ENCODE peak calls at places on chromosomes 6 and 20, in ten cellular contexts. D, M, T, O, V, C, L, U, H and R are unnamed samples.

GRCh38 chr6:149897015-149897697 is 757 bp downstream of the RAET1E start:
- DNase-seq in D (no peak), M (no peak), T (peak), O (no peak), V (no peak), C (peak), L (no peak), U (peak), H (peak), R (peak)

GRCh38 chr6:35086636-35087360 is 54.3 kb downstream of the TCP11 start:
- DNase-seq in D (no peak), M (no peak), T (no peak), O (no peak), V (no peak), C (no peak), L (no peak), U (no peak), H (no peak), R (no peak)

GRCh38 chr20:50636601-50637539 is 54.5 kb downstream of the RIPOR3 start:
- DNase-seq in D (no peak), M (peak), T (no peak), O (no peak), V (no peak), C (no peak), L (no peak), U (no peak), H (no peak), R (no peak)

GRCh38 chr20:48329676-48330644 is 497.8 kb downstream of the PREX1 start:
- DNase-seq in D (peak), M (peak), T (no peak), O (peak), V (no peak), C (no peak), L (peak), U (no peak), H (no peak), R (no peak)

GRCh38 chr6:31293343-31293742 is 21.5 kb upstream of the HLA-C start:
- DNase-seq in D (no peak), M (peak), T (no peak), O (no peak), V (no peak), C (no peak), L (no peak), U (no peak), H (no peak), R (no peak)

GRCh38 chr6:31272431-31272830 is 539 bp upstream of the HLA-C start:
- DNase-seq in D (no peak), M (peak), T (no peak), O (no peak), V (no peak), C (no peak), L (no peak), U (no peak), H (no peak), R (no peak)

GRCh38 chr6:21354805-21355238 is 238.7 kb upstream of the SOX4 start:
- DNase-seq in D (no peak), M (no peak), T (no peak), O (no peak), V (no peak), C (no peak), L (no peak), U (no peak), H (no peak), R (peak)

GRCh38 chr6:71229466-71229865 is 59.1 kb upstream of the OGFRL1 start:
- DNase-seq in D (no peak), M (no peak), T (no peak), O (no peak), V (no peak), C (no peak), L (no peak), U (no peak), H (no peak), R (no peak)

GRCh38 chr6:20712011-20712410 is 177.8 kb downstream of the CDKAL1 start:
- DNase-seq in D (no peak), M (no peak), T (no peak), O (no peak), V (no peak), C (no peak), L (no peak), U (no peak), H (no peak), R (no peak)

GRCh38 chr6:38876470-38876869 is 161.4 kb downstream of the DNAH8 start:
- DNase-seq in D (no peak), M (no peak), T (no peak), O (no peak), V (peak), C (no peak), L (no peak), U (no peak), H (no peak), R (peak)

GRCh38 chr6:44133003-44133931 is 5.9 kb downstream of the TMEM63B start:
- DNase-seq in D (peak), M (peak), T (no peak), O (peak), V (peak), C (peak), L (peak), U (peak), H (peak), R (peak)

GRCh38 chr20:53866787-53867740 is 203.3 kb downstream of the BCAS1 start:
- DNase-seq in D (no peak), M (peak), T (no peak), O (no peak), V (no peak), C (no peak), L (no peak), U (no peak), H (no peak), R (no peak)

GRCh38 chr20:3658708-3659491 is 4.3 kb downstream of the GFRA4 start:
- DNase-seq in D (no peak), M (no peak), T (no peak), O (no peak), V (peak), C (no peak), L (no peak), U (no peak), H (no peak), R (no peak)

GRCh38 chr6:79031821-79032590 is 46.0 kb downstream of the PHIP start:
- DNase-seq in D (no peak), M (no peak), T (no peak), O (no peak), V (no peak), C (no peak), L (no peak), U (no peak), H (no peak), R (no peak)

GRCh38 chr6:140046030-140046632 is 671.7 kb upstream of the CITED2 start:
- DNase-seq in D (no peak), M (no peak), T (no peak), O (no peak), V (peak), C (no peak), L (no peak), U (no peak), H (no peak), R (no peak)

GRCh38 chr6:33885121-33886057 is 81.6 kb upstream of the MLN start:
- DNase-seq in D (no peak), M (no peak), T (no peak), O (no peak), V (no peak), C (no peak), L (no peak), U (no peak), H (peak), R (peak)

GRCh38 chr6:2884817-2885216 is 18.3 kb downstream of the SERPINB9 start:
- DNase-seq in D (no peak), M (no peak), T (no peak), O (no peak), V (no peak), C (no peak), L (no peak), U (no peak), H (no peak), R (no peak)

GRCh38 chr6:33028220-33028849 is 18.9 kb upstream of the HLA-DOA start:
- DNase-seq in D (no peak), M (no peak), T (no peak), O (no peak), V (no peak), C (no peak), L (no peak), U (no peak), H (no peak), R (no peak)

GRCh38 chr6:146634022-146634421 is 35.2 kb downstream of the ADGB start:
- DNase-seq in D (no peak), M (no peak), T (no peak), O (no peak), V (no peak), C (no peak), L (no peak), U (no peak), H (no peak), R (no peak)

GRCh38 chr6:146628350-146628749 is 29.6 kb downstream of the ADGB start:
- DNase-seq in D (no peak), M (no peak), T (no peak), O (no peak), V (no peak), C (no peak), L (no peak), U (no peak), H (no peak), R (no peak)
- TF ChIP-seq POLR2AphosphoS5 in D (no peak), M (no peak), T (no peak), O (no peak), V (no peak), C (no peak), L (no peak), U (no peak), H (no peak), R (no peak)

GRCh38 chr6:15855311-15855710 is 192.5 kb upstream of the DTNBP1 start:
- DNase-seq in D (no peak), M (peak), T (no peak), O (no peak), V (no peak), C (no peak), L (no peak), U (no peak), H (no peak), R (no peak)
- H3K27ac ChIP-seq in D (no peak), M (no peak), T (no peak), O (no peak), V (no peak), C (no peak), L (no peak), U (no peak), H (no peak), R (no peak)

DNA sequence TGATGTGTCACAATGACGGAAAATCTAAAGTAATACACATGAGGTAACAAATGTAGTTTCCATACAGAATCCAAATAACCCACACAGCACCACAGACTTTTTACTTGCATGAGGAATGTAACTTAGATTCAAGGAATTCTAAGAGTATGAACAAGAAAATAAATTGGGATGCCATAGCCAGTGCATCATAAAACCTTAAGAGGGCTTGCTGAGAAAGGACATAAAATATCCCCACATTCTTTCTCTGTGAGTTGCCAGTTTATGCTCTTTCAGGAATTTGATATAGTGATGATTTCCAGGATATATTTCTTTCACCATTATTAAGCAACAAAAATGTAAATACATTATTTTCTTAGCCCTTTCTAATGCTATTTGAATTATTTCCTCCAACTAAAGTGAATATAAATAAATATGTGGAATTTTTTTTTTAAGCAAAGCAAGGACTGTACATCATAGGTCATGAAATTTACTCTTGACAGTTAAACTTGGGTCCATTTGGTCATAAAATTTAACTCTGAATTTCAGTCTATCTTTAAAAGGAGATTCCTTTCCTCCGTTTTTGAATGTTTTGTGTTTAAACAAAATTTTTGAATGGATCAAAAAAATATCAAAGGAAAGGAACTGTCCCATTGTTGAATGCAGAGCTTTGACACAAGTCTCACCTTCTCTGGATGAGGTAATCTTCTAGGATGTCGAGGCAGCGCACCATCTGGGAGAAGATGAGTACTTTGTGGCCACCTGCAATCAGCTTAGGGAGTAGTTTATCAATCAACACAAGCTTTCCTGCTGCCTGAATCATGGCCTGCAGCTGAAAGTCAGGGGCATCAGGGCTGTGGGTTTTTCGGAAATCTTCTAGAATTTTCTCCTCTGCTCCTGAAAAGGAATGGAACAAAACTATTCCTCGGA is 116.3 kb upstream of the EMILIN3 start:
- DNase-seq in D (no peak), M (no peak), T (no peak), O (no peak), V (no peak), C (no peak), L (no peak), U (no peak), H (no peak), R (no peak)
- TF ChIP-seq POLR2AphosphoS5 in D (no peak), M (no peak), T (no peak), O (no peak), V (no peak), C (no peak), L (no peak), U (no peak), H (no peak), R (no peak)

GRCh38 chr6:109714156-109714555 is 23.1 kb downstream of the FIG4 start:
- DNase-seq in D (no peak), M (no peak), T (no peak), O (no peak), V (no peak), C (no peak), L (peak), U (no peak), H (no peak), R (no peak)

GRCh38 chr6:109713097-109713496 is 22.0 kb downstream of the FIG4 start:
- DNase-seq in D (no peak), M (no peak), T (no peak), O (peak), V (no peak), C (no peak), L (no peak), U (no peak), H (no peak), R (no peak)

GRCh38 chr6:109717971-109718370 is 26.9 kb downstream of the FIG4 start:
- DNase-seq in D (no peak), M (no peak), T (no peak), O (no peak), V (peak), C (no peak), L (no peak), U (no peak), H (no peak), R (no peak)

GRCh38 chr6:109715616-109716015 is 24.5 kb downstream of the FIG4 start:
- DNase-seq in D (no peak), M (no peak), T (no peak), O (no peak), V (no peak), C (no peak), L (no peak), U (no peak), H (no peak), R (no peak)

DNA sequence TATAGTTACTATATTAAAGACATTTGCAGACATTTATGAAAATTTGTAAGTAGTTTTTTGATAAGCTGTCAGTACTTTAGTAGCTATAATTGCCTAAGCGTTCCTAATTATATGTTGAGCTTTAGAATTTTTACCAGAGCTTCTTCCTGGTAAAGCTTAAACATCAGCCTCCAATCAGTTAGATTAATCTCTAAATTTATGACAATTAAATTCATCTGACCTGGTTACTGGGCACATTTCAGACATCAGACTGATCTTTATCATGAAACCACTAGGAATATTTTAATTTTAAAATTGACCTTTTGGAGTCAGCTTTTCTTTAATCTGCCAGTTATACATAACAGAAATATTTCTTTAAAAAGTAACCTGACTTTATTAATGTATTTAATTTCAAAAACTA is 23.5 kb downstream of the FIG4 start:
- DNase-seq in D (no peak), M (no peak), T (no peak), O (no peak), V (no peak), C (no peak), L (peak), U (no peak), H (no peak), R (no peak)
- H3K27ac ChIP-seq in D (no peak), M (no peak), T (no peak), O (no peak), V (no peak), C (no peak), L (no peak), U (no peak), H (no peak), R (no peak)

GRCh38 chr20:57473246-57474042 is 51.5 kb downstream of the CTCFL start:
- DNase-seq in D (no peak), M (peak), T (peak), O (no peak), V (peak), C (no peak), L (no peak), U (peak), H (no peak), R (no peak)
- TF ChIP-seq POLR2AphosphoS5 in D (no peak), M (no peak), T (no peak), O (no peak), V (peak), C (no peak), L (no peak), U (no peak), H (no peak), R (no peak)

GRCh38 chr6:26232950-26233607 is 131.9 kb upstream of the BTN3A2 start:
- DNase-seq in D (no peak), M (peak), T (no peak), O (no peak), V (no peak), C (no peak), L (no peak), U (no peak), H (no peak), R (no peak)

GRCh38 chr6:26230336-26230735 is 134.7 kb upstream of the BTN3A2 start:
- DNase-seq in D (no peak), M (no peak), T (no peak), O (no peak), V (peak), C (no peak), L (no peak), U (no peak), H (no peak), R (no peak)

GRCh38 chr6:26233608-26234420 is 131.2 kb upstream of the BTN3A2 start:
- DNase-seq in D (peak), M (peak), T (no peak), O (peak), V (peak), C (peak), L (peak), U (peak), H (no peak), R (peak)

GRCh38 chr6:26232306-26232949 is 132.6 kb upstream of the BTN3A2 start:
- DNase-seq in D (no peak), M (no peak), T (no peak), O (no peak), V (no peak), C (no peak), L (no peak), U (no peak), H (no peak), R (no peak)

DNA sequence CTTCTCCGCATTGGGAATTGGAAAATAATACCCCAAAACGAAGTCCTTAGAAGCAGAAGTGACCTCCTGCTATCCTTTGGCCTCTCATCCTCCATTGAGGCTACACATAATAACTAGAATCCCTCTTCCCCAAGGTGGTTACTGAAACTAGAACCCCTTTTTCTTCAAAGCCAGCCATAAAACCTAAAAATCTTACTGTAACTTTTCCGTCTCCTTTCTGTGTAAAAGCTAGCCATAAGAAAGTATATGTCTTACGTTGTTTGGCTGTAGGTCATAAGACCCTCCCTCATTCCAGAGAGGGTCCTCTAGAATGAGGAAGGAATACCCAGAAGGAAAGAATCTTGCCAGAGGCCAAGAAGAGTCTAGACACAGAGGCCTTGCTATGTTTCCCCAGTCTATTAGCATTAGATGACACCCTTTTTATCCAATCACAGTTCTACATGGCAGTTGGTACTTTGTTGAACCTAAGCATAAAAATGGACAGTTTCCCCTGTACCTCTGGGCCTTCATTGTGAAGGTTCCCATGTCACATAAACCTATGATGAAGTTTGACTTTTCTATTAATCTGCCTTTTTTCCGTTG is 133.9 kb upstream of the BTN3A2 start:
- DNase-seq in D (no peak), M (no peak), T (no peak), O (no peak), V (no peak), C (no peak), L (no peak), U (no peak), H (no peak), R (no peak)
- H3K27ac ChIP-seq in D (no peak), M (no peak), T (no peak), O (no peak), V (peak), C (no peak), L (no peak), U (no peak), H (no peak), R (no peak)

DNA sequence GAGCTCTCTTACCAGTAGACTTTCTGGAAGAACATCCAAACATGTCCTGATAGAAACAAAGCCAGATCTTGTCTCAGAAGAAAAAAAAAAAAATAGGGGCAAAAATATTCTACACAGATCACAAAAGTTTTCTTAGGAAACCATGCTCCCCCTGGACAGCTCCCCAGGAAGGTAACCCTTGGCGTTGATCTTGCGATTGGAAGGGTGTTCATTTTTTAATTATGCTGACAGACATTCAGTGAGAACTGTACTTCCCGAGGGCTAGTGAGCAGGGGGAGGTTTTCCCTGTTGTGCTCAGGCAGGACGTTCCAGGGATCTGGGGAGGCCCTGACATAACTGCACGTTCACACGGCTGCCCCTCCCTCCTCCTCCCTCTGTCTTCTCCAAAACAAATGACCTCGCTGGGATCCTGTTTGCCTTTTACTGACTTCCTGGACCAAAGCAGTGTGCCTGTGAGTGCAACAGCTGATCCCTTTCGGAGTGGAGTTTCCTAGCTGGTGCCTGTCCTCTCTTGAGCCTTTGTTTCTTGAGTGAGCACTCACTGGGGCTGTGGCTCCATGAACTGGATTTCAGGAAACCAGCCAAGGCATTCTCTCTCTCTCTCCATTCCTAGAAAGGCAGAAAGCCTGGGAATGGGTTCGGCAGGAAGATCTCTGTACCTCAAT is 46.7 kb downstream of the MARCKS start:
- DNase-seq in D (no peak), M (no peak), T (no peak), O (no peak), V (no peak), C (peak), L (no peak), U (no peak), H (no peak), R (peak)
- TF ChIP-seq POLR2AphosphoS5 in D (no peak), M (no peak), T (no peak), O (no peak), V (no peak), C (no peak), L (no peak), U (no peak), H (no peak), R (peak)

GRCh38 chr6:137873273-137873762 is 6.3 kb downstream of the TNFAIP3 start:
- DNase-seq in D (no peak), M (peak), T (peak), O (no peak), V (peak), C (peak), L (no peak), U (no peak), H (no peak), R (peak)
- H3K27ac ChIP-seq in D (no peak), M (no peak), T (peak), O (peak), V (peak), C (peak), L (no peak), U (peak), H (no peak), R (peak)